ENCODE peak calls at places on chromosomes 1 and 21, in seven cellular contexts. M is pancreas; E is endothelial cell of umbilical vein; Z is fibroblast of lung; P is stomach; T is A549; J is CD4-positive, alpha-beta T cell. O is an unnamed sample.
A peak's percentile ranks its signal among the peaks of the same experiment; 100 is the strongest.

GRCh38 chr1:116472431-116472961 is 98.3 kb downstream of the CD58 start:
- DNase-seq in M (no peak), E (peak; percentile 55), Z (peak; percentile 42), P (no peak), T (no peak), J (no peak), O (no peak)

GRCh38 chr21:32572574-32573420 is 12.5 kb downstream of the TCP10L start:
- DNase-seq in M (peak; percentile 66), E (no peak), Z (no peak), P (peak; percentile 66), T (no peak), J (no peak), O (no peak)

GRCh38 chr1:52474807-52475206 is 70.4 kb downstream of the PRPF38A start:
- DNase-seq in M (no peak), E (no peak), Z (no peak), P (no peak), T (no peak), J (no peak), O (no peak)

GRCh38 chr1:54528613-54529012 is 19.4 kb upstream of the ACOT11 start:
- DNase-seq in M (peak; percentile 3), E (no peak), Z (no peak), P (no peak), T (no peak), J (no peak), O (peak; percentile 20)

GRCh38 chr1:11400155-11400554 is 78.8 kb upstream of the DISP3 start:
- DNase-seq in M (no peak), E (no peak), Z (no peak), P (no peak), T (no peak), J (no peak), O (no peak)

GRCh38 chr1:91750398-91750996 is 135.5 kb downstream of the TGFBR3 start:
- DNase-seq in M (no peak), E (no peak), Z (peak; percentile 49), P (no peak), T (no peak), J (no peak), O (no peak)

GRCh38 chr1:151760597-151761385 is 2.5 kb downstream of the MRPL9 start:
- DNase-seq in M (no peak), E (no peak), Z (peak; percentile 41), P (no peak), T (no peak), J (no peak), O (no peak)

GRCh38 chr1:69976896-69977295 is 228.5 kb downstream of the LRRC40 start:
- DNase-seq in M (no peak), E (peak; percentile 73), Z (peak; percentile 63), P (no peak), T (no peak), J (no peak), O (no peak)

GRCh38 chr1:43225168-43225567 is 44.6 kb upstream of the TMEM125 start:
- DNase-seq in M (no peak), E (peak; percentile 26), Z (no peak), P (no peak), T (no peak), J (no peak), O (peak; percentile 52)

GRCh38 chr1:41626146-41626545 is 141.7 kb upstream of the EDN2 start:
- DNase-seq in M (no peak), E (no peak), Z (peak; percentile 72), P (no peak), T (no peak), J (no peak), O (peak; percentile 62)

GRCh38 chr1:205950280-205950679 is 7.0 kb upstream of the SLC26A9 start:
- DNase-seq in M (peak; percentile 88), E (no peak), Z (peak; percentile 81), P (peak; percentile 71), T (no peak), J (no peak), O (peak; percentile 73)

GRCh38 chr1:109253803-109254620 is 4.7 kb downstream of the CELSR2 start:
- DNase-seq in M (no peak), E (no peak), Z (peak; percentile 48), P (no peak), T (no peak), J (no peak), O (no peak)

GRCh38 chr1:33346921-33347649 is 26.2 kb upstream of the A3GALT2 start:
- DNase-seq in M (no peak), E (peak; percentile 95), Z (peak; percentile 94), P (peak; percentile 50), T (peak; percentile 33), J (no peak), O (peak; percentile 87)

GRCh38 chr1:65141394-65141793 is 6.6 kb upstream of the AK4 start:
- DNase-seq in M (no peak), E (no peak), Z (no peak), P (no peak), T (no peak), J (no peak), O (peak; percentile 50)

GRCh38 chr1:186014370-186015030 is 280.3 kb downstream of the HMCN1 start:
- DNase-seq in M (no peak), E (peak; percentile 7), Z (peak; percentile 84), P (no peak), T (no peak), J (no peak), O (no peak)

GRCh38 chr1:1609822-1610485 is 5.3 kb upstream of the MIB2 start:
- DNase-seq in M (peak; percentile 7), E (no peak), Z (no peak), P (no peak), T (no peak), J (no peak), O (no peak)

GRCh38 chr1:212070720-212071302 is 35.3 kb downstream of the DTL start:
- DNase-seq in M (no peak), E (peak; percentile 72), Z (peak; percentile 49), P (no peak), T (peak; percentile 14), J (no peak), O (peak; percentile 20)

GRCh38 chr1:40796939-40797667 is 13.5 kb downstream of the KCNQ4 start:
- DNase-seq in M (no peak), E (no peak), Z (peak; percentile 22), P (no peak), T (no peak), J (no peak), O (no peak)

GRCh38 chr1:197918815-197919522 is 1.8 kb downstream of the LHX9 start:
- DNase-seq in M (no peak), E (peak; percentile 2), Z (no peak), P (no peak), T (no peak), J (no peak), O (no peak)

GRCh38 chr1:156821801-156822200 is 5.2 kb upstream of the SH2D2A start:
- DNase-seq in M (no peak), E (no peak), Z (peak; percentile 86), P (no peak), T (no peak), J (no peak), O (no peak)

GRCh38 chr1:34322969-34323368 is 146.3 kb downstream of the C1orf94 start:
- DNase-seq in M (no peak), E (no peak), Z (no peak), P (no peak), T (no peak), J (no peak), O (no peak)

GRCh38 chr1:119101563-119101962 is 38.9 kb downstream of the WARS2 start:
- DNase-seq in M (no peak), E (no peak), Z (peak; percentile 87), P (no peak), T (no peak), J (no peak), O (no peak)

GRCh38 chr1:24769656-24770651 is 24.7 kb downstream of the CLIC4 start:
- DNase-seq in M (no peak), E (peak; percentile 92), Z (peak; percentile 98), P (no peak), T (no peak), J (no peak), O (peak; percentile 69)

GRCh38 chr1:119453021-119453420 is 38.1 kb downstream of the HSD3B2 start:
- DNase-seq in M (no peak), E (no peak), Z (peak; percentile 86), P (no peak), T (no peak), J (no peak), O (peak; percentile 72)

GRCh38 chr1:207021876-207022596 is 10.5 kb downstream of the C1orf116 start:
- DNase-seq in M (no peak), E (no peak), Z (no peak), P (no peak), T (no peak), J (no peak), O (no peak)

GRCh38 chr1:174269932-174270651 is 110.8 kb downstream of the RABGAP1L start:
- DNase-seq in M (no peak), E (no peak), Z (no peak), P (no peak), T (no peak), J (no peak), O (no peak)

GRCh38 chr1:100249155-100249536 is 488 bp downstream of the DBT start:
- DNase-seq in M (no peak), E (no peak), Z (no peak), P (no peak), T (no peak), J (no peak), O (no peak)

GRCh38 chr1:44228218-44228617 is 14.9 kb downstream of the DMAP1 start:
- DNase-seq in M (no peak), E (no peak), Z (no peak), P (no peak), T (no peak), J (no peak), O (no peak)
- TF ChIP-seq CTCF in M (no peak), E (no peak), Z (no peak), P (no peak), T (no peak), J (no peak), O (no peak)

GRCh38 chr1:183025782-183026774 is 2.9 kb downstream of the LAMC1 start:
- DNase-seq in M (no peak), E (no peak), Z (peak; percentile 50), P (no peak), T (no peak), J (no peak), O (peak; percentile 45)
- H3K27ac ChIP-seq in M (no peak overlapping the region), E (no peak overlapping the region), Z (peak overlapping the region; percentile 76), P (peak overlapping the region; percentile 99), T (peak overlapping the region; percentile 99), J (no peak overlapping the region), O (no peak overlapping the region)

DNA sequence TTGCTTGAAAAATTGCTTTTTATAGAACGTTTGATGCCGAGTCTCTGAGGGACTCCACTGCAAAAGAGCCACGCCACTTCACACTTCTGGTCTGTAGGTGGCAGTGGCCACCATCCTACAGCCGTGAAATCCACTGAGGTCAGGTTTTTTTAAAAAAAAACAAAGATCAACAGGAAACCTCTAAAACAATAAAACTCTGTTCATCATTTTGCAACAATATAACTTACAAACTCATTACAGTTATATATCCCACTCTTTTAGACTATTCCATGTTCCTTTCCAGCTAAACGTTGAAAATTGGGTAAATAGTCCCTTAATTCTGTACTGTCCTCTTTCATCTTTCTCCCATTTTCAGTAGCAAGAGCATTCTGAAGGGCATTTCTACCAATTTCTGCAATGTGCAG is 64.6 kb upstream of the FMN2 start:
- DNase-seq in M (no peak), E (peak; percentile 44), Z (peak; percentile 41), P (no peak), T (peak; percentile 60), J (no peak), O (peak; percentile 66)
- TF ChIP-seq CTCF in M (peak; percentile 72), E (peak; percentile 88), Z (peak; percentile 96), P (peak; percentile 49), T (peak; percentile 96), J (peak; percentile 20), O (peak; percentile 84)

DNA sequence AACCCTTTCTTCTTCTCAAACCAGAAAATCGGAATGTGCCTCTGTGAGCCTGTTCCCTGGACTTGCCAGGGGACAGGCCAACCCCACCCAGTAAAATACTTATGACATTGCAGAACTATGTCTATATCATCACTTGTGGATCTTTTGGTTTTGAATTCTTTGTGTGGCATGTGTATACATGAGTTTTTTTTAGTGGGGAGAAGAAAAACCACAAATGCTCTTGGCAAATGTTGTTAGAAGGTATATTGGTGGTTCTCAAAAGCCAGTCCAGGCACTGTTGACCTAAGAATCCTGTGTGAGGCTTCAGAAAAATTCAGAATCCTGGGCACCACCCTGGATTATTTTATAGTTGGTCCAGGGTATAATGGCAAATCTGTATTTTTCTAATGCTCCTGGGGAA is 347.4 kb downstream of the SIPA1L2 start:
- DNase-seq in M (no peak), E (no peak), Z (peak; percentile 42), P (no peak), T (no peak), J (no peak), O (no peak)
- H3K27ac ChIP-seq in M (no peak overlapping the region), E (no peak overlapping the region), Z (no peak overlapping the region), P (no peak overlapping the region), T (no peak overlapping the region), J (no peak overlapping the region), O (no peak overlapping the region)